ENCODE peak calls at places on chromosomes 5 and 9, in four cellular contexts. G is A549, D is GM12878, P is K562. N is an unnamed sample.

GRCh38 chr5:141811287-141812155 is 66.7 kb downstream of the PCDH1 start:
- DNase-seq in G (no peak), D (no peak), P (peak; percentile 82), N (peak; percentile 86)

GRCh38 chr9:13952906-13953305 is 361.0 kb downstream of the NFIB start:
- DNase-seq in G (no peak), D (no peak), P (no peak), N (no peak)

GRCh38 chr9:113578279-113578865 is 114.8 kb downstream of the RGS3 start:
- DNase-seq in G (no peak), D (no peak), P (no peak), N (no peak)

GRCh38 chr5:30581198-30581925 is 612.1 kb upstream of the CDH6 start:
- DNase-seq in G (no peak), D (no peak), P (no peak), N (no peak)

GRCh38 chr9:87996355-87996860 is 22.1 kb upstream of the CDK20 start:
- DNase-seq in G (no peak), D (no peak), P (no peak), N (no peak)

GRCh38 chr5:55816342-55816741 is 34.8 kb upstream of the IL31RA start:
- DNase-seq in G (peak; percentile 38), D (no peak), P (no peak), N (no peak)

GRCh38 chr9:5902377-5902776 is 11.7 kb downstream of the MLANA start:
- DNase-seq in G (no peak), D (no peak), P (no peak), N (no peak)

GRCh38 chr5:150117945-150118560 is 31.7 kb upstream of the CSF1R start:
- DNase-seq in G (no peak), D (no peak), P (no peak), N (no peak)

GRCh38 chr5:176780071-176780850 is 30.1 kb upstream of the UNC5A start:
- DNase-seq in G (no peak), D (no peak), P (no peak), N (no peak)

GRCh38 chr5:119404033-119404432 is 48.2 kb downstream of the TNFAIP8 start:
- DNase-seq in G (no peak), D (no peak), P (no peak), N (no peak)

GRCh38 chr9:123349691-123350480 is 6.1 kb upstream of the CRB2 start:
- DNase-seq in G (peak; percentile 52), D (no peak), P (peak; percentile 87), N (peak; percentile 90)

GRCh38 chr5:142521706-142522105 is 164.2 kb downstream of the FGF1 start:
- DNase-seq in G (no peak), D (no peak), P (no peak), N (no peak)

GRCh38 chr9:2570615-2571479 is 50.7 kb upstream of the VLDLR start:
- DNase-seq in G (peak; percentile 78), D (peak; percentile 78), P (peak; percentile 17), N (peak; percentile 11)

GRCh38 chr5:150895431-150896428 is 9.1 kb downstream of the ZNF300 start:
- DNase-seq in G (peak; percentile 4), D (no peak), P (no peak), N (no peak)

GRCh38 chr5:140595538-140595937 is 30.9 kb downstream of the SLC35A4 start:
- DNase-seq in G (no peak), D (no peak), P (peak; percentile 4), N (no peak)

DNA sequence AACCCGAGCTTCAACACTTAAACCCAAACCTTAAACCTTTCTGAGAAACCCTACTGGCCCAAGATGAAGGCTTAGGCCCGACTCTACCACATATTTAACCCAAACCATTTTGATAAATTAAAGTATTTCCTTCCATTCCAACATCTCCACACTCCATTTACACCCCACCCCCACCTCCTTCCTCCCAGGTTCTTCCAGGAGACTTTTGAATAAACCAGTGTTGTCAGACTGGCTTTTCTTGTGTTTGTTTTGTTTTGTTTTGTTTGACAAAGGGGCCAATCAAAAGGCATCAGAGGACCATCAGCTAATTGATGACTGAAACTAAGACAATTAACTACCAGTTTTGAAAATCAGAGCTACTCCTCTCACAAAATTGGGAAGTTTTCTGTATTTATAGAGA is 4.6 kb upstream of the ZNF608 start:
- DNase-seq in G (no peak), D (no peak), P (no peak), N (no peak)
- TF ChIP-seq CHD2 in G (no peak), D (no peak), P (no peak), N (no peak)

DNA sequence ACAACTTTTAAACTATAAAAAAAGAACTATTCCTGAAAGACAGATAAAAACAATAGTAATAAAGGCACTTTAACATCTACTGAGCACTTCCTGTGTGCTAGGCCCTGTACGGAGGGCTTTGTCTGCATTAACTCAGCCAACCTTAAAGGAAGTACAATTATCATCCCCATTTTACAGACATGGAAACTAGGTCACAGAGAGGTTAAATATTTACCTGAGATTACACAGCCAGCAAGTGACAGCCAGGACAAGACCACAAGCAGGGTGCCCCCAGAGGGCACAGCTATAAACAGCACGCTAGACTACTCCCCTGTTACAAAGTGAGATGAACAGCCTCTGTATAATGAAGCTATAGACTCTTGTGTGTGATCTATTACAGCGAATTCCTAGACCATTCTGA is 25.5 kb downstream of the DDX31 start:
- DNase-seq in G (peak; percentile 38), D (no peak), P (peak; percentile 47), N (peak; percentile 44)
- TF ChIP-seq RCOR1 in G (no peak), D (no peak), P (no peak), N (no peak)

DNA sequence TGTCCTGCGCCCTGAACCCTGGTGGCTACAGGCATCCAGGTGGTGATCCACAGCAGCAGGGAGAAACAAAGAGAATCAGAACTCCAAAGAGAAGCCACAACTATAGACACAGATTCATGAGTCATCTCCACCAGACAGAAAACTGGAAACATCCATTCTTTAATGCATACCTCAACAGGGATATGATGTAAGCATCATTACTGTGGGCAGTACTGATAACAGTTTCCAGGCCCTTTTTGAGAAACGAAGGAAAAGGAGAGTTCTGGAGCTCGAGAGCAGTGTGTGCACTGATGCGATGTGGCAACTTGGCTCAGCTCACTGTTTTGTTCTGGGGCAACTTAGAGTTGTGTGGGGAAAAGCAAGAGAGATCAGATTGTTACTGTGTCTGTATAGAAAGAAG is 215.5 kb upstream of the ADAMTS16 start:
- DNase-seq in G (no peak), D (no peak), P (no peak), N (no peak)
- TF ChIP-seq CHD2 in G (no peak), D (no peak), P (no peak), N (no peak)

DNA sequence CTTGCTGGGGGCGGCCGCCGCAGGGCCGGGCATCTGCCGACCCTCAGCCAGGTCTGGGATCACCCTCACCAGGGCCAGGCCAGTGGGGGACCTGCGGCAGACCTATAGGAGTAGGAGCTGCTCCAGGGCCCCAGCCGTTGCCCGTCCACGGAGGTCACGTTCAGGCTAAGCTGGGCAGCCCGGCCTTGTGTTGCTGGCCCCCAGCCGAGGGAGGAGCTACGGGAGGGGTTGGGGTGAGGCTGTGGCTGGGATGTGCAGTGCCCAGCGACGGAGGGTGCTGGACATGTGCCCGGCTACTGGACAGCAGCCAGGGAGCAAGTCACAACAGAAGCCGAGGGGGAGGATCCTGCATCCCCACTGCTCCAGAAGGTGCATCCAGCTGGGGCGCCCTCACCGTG is 39.6 kb upstream of the SLC6A19 start:
- DNase-seq in G (no peak), D (no peak), P (no peak), N (peak; percentile 88)
- TF ChIP-seq RCOR1 in G (no peak), D (no peak), P (no peak), N (no peak)

GRCh38 chr5:135718151-135718550 is 116.3 kb upstream of the SLC25A48 start:
- DNase-seq in G (peak; percentile 36), D (no peak), P (no peak), N (no peak)
- TF ChIP-seq CHD2 in G (no peak), D (no peak), P (no peak), N (no peak)

N was measured in SK-N-SH.